ENCODE peak calls at places on chromosome 6, in four cellular contexts. One of them, this sample, is unnamed.

GRCh38 chr6:122996797-122997520 is 924 bp downstream of the CLVS2 start:
- DNase-seq in adrenal gland: no peak
- DNase-seq in GM10248: no peak
- DNase-seq in WTC11: no peak
- DNase-seq in this sample: no peak

GRCh38 chr6:169097336-169098052 is 156.2 kb downstream of the THBS2 start:
- DNase-seq in adrenal gland: no peak
- DNase-seq in WTC11: no peak
- DNase-seq in GM10248: no peak
- DNase-seq in this sample: no peak

GRCh38 chr6:142302427-142303190 is 802 bp downstream of the ADGRG6 start:
- DNase-seq in WTC11: no peak
- DNase-seq in GM10248: no peak
- DNase-seq in adrenal gland: no peak
- DNase-seq in this sample: no peak

GRCh38 chr6:158630944-158631616 is 13.5 kb downstream of the DYNLT1 start:
- DNase-seq in WTC11: no peak
- DNase-seq in GM10248: no peak
- DNase-seq in adrenal gland: peak; percentile 30
- DNase-seq in this sample: no peak

GRCh38 chr6:2522521-2522920 is 228.2 kb downstream of the MYLK4 start:
- DNase-seq in adrenal gland: no peak
- DNase-seq in GM10248: no peak
- DNase-seq in WTC11: no peak
- DNase-seq in this sample: no peak

GRCh38 chr6:82818727-82819126 is 246.9 kb downstream of the UBE3D start:
- DNase-seq in adrenal gland: no peak
- DNase-seq in WTC11: no peak
- DNase-seq in GM10248: no peak
- DNase-seq in this sample: no peak

GRCh38 chr6:125829433-125829832 is 38.7 kb downstream of the NCOA7 start:
- DNase-seq in adrenal gland: no peak
- DNase-seq in WTC11: no peak
- DNase-seq in GM10248: no peak
- DNase-seq in this sample: no peak

GRCh38 chr6:5287205-5287965 is 26.1 kb downstream of the FARS2 start:
- DNase-seq in GM10248: no peak
- DNase-seq in WTC11: no peak
- DNase-seq in adrenal gland: no peak
- DNase-seq in this sample: no peak

GRCh38 chr6:96520039-96520850 is 1.4 kb upstream of the UFL1 start:
- DNase-seq in WTC11: peak; percentile 11
- DNase-seq in adrenal gland: peak; percentile 48
- DNase-seq in GM10248: no peak
- DNase-seq in this sample: no peak

GRCh38 chr6:113318553-113318952 is 538.6 kb upstream of the MARCKS start:
- DNase-seq in WTC11: no peak
- DNase-seq in GM10248: no peak
- DNase-seq in adrenal gland: no peak
- DNase-seq in this sample: no peak

GRCh38 chr6:128347123-128347522 is 173.3 kb downstream of the PTPRK start:
- DNase-seq in GM10248: no peak
- DNase-seq in adrenal gland: no peak
- DNase-seq in WTC11: no peak
- DNase-seq in this sample: no peak

GRCh38 chr6:3259491-3259958 is 778 bp downstream of the PSMG4 start:
- DNase-seq in GM10248: no peak
- DNase-seq in WTC11: no peak
- DNase-seq in adrenal gland: no peak
- DNase-seq in this sample: no peak

GRCh38 chr6:11198663-11199603 is 33.5 kb downstream of the NEDD9 start:
- DNase-seq in GM10248: peak; percentile 20
- DNase-seq in adrenal gland: no peak
- DNase-seq in WTC11: no peak
- DNase-seq in this sample: no peak

GRCh38 chr6:69105288-69105687 is 470.2 kb downstream of the ADGRB3 start:
- DNase-seq in adrenal gland: no peak
- DNase-seq in WTC11: peak; percentile 16
- DNase-seq in GM10248: no peak
- DNase-seq in this sample: no peak

GRCh38 chr6:87574237-87574636 is 15.6 kb downstream of the RARS2 start:
- DNase-seq in adrenal gland: no peak
- DNase-seq in WTC11: no peak
- DNase-seq in GM10248: peak; percentile 24
- DNase-seq in this sample: no peak

GRCh38 chr6:147712841-147713240 is 204.4 kb downstream of the SAMD5 start:
- DNase-seq in GM10248: no peak
- DNase-seq in WTC11: no peak
- DNase-seq in adrenal gland: no peak
- DNase-seq in this sample: no peak

GRCh38 chr6:121503633-121504032 is 68.2 kb downstream of the GJA1 start:
- DNase-seq in WTC11: no peak
- DNase-seq in GM10248: no peak
- DNase-seq in adrenal gland: no peak
- DNase-seq in this sample: no peak

DNA sequence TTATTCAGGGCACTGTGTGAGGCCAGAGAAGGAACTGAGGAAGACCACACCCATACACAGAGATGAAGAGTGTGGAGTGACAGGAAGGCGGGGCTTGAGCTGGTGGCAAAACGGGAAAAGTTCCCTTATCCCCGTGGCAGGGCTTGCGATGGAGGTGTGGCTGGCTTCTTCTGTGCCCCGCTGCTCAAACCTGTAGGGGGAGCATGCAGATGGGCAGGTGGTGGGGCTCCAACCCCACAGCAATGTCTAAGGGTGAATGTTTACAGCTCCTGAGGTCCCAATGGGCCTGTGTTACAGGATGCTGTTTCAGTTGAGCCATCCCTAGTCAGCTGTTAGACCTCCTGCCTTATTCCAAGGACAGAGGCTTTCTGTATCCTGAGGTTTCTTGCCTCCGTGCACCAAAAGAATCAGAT is 105.9 kb downstream of the LY86 start:
- DNase-seq in WTC11: peak; percentile 50
- DNase-seq in GM10248: no peak
- DNase-seq in adrenal gland: no peak
- DNase-seq in this sample: no peak
- TF ChIP-seq CTCF in WTC11: no peak
- TF ChIP-seq CTCF in GM10248: peak; percentile 6
- TF ChIP-seq CTCF in adrenal gland: no peak
- TF ChIP-seq CTCF in this sample: no peak

DNA sequence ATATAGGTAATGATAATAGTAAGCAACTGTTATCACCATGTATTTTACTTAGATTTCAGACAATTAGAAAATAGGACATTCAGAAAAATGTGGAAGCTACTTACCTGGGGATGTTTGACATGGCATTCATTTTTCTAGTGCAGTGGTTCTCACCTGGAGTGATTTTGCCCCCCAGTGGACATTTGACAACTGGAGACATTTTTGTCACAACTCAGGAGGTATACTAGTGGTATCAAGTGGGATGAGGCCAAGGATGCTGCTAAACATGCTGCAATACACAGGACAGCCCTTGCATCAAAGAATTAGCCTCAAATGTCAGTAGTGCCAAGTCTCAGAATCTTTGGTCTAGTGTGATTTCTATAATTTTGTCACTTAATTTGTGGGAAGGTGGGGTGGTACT is 36.1 kb downstream of the NUS1 start:
- DNase-seq in WTC11: no peak
- DNase-seq in GM10248: no peak
- DNase-seq in adrenal gland: no peak
- DNase-seq in this sample: no peak
- TF ChIP-seq CTCF in WTC11: no peak
- TF ChIP-seq CTCF in GM10248: peak; percentile 18
- TF ChIP-seq CTCF in adrenal gland: no peak
- TF ChIP-seq CTCF in this sample: no peak

DNA sequence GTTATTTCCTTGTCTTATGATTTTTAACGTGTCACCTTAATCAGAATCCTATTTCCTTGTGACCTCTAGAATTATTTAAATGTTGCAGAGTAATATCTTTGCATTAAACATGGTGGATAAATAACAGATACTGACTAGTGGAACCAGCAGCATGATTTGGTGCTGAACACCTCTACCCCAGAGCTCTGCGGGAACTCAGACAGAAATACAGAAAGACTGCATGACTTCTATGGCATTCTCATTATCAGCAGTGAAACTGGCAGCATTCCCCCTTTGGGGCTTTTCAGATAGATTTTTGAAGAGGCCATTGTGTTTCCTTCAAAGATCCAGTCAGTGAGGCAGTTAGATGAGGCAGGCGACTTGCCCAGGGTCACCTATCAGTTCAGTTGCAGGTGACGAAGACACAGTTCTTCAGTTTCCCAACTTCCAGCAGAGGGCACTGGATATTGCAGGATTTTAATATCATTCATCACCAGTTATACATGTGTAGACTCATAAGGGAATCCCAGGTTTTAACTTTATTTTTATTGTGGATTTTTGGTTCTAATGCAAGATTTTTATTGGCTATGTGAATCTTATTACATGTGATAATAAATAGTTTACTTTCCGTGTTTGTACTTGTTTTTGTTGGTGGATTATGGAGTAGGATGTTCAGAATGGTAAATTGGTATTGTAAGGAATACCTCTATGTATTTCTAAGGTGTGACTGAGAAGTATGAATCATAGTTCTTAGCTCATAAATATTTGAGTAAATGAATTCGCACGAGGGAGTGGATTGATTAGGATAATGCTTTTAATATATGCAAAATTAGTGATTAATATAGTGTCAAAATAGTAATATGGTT is 81.3 kb downstream of the AFDN start:
- DNase-seq in WTC11: no peak
- DNase-seq in adrenal gland: no peak
- DNase-seq in GM10248: no peak
- DNase-seq in this sample: no peak
- TF ChIP-seq CTCF in WTC11: no peak
- TF ChIP-seq CTCF in adrenal gland: peak; percentile 10
- TF ChIP-seq CTCF in GM10248: no peak
- TF ChIP-seq CTCF in this sample: no peak

GRCh38 chr6:16600701-16601100 is 160.6 kb downstream of the ATXN1 start:
- DNase-seq in adrenal gland: no peak
- DNase-seq in WTC11: no peak
- DNase-seq in GM10248: no peak
- DNase-seq in this sample: no peak
- TF ChIP-seq CTCF in adrenal gland: no peak
- TF ChIP-seq CTCF in WTC11: no peak
- TF ChIP-seq CTCF in GM10248: no peak
- TF ChIP-seq CTCF in this sample: no peak

GRCh38 chr6:42093582-42094329 is 43.4 kb downstream of the TAF8 start:
- DNase-seq in GM10248: no peak
- DNase-seq in WTC11: peak; percentile 46
- DNase-seq in adrenal gland: peak; percentile 53
- DNase-seq in this sample: no peak

GRCh38 chr6:42099340-42100028 is 42.9 kb downstream of the C6orf132 start:
- DNase-seq in GM10248: no peak
- DNase-seq in adrenal gland: peak; percentile 50
- DNase-seq in WTC11: no peak
- DNase-seq in this sample: no peak

GRCh38 chr6:42095066-42095465 is 44.7 kb downstream of the TAF8 start:
- DNase-seq in WTC11: no peak
- DNase-seq in adrenal gland: no peak
- DNase-seq in GM10248: no peak
- DNase-seq in this sample: no peak

GRCh38 chr6:42091718-42092023 is 41.3 kb downstream of the TAF8 start:
- DNase-seq in WTC11: no peak
- DNase-seq in GM10248: no peak
- DNase-seq in adrenal gland: no peak
- DNase-seq in this sample: no peak

DNA sequence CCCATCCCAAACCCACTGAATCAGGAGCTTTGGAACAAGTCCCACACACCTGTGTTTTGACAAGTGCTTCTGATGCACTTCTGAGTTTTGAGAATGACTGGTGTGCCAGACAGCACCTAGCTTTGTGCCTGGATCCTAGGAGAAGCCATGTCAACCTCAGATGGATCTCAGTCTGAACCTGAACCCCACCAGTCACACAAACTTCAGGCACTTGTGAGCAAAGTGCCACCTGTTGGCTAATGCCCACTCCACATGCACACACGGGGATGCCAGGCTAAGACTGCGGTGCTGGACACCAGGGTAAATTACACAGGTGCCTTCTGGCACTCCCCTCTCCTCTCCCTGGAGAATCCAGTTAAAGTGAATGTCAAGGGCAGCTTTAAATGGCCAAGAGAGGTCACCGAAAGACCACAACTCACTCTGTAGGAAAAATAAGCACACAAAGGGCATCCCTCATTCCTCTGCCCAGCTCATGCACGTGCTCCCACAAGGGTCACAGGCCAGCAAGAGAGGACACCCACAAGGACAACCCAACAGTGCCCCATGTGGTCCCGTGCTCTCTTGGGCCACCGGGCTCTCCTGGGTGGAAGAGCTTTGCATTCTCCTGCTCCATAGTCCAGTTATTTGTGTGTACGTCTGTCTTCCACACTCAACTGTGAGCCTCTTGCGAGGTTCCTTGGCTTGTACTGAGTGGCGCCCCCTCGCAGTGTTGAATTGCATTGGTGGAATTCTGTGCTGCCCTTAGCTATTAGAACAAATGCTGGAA is 45.6 kb downstream of the TAF8 start:
- DNase-seq in GM10248: no peak
- DNase-seq in adrenal gland: no peak
- DNase-seq in WTC11: peak; percentile 42
- DNase-seq in this sample: no peak
- TF ChIP-seq CTCF in GM10248: no peak
- TF ChIP-seq CTCF in adrenal gland: no peak
- TF ChIP-seq CTCF in WTC11: no peak
- TF ChIP-seq CTCF in this sample: no peak